ENCODE peak calls at places on chromosome 14, in six cellular contexts. One of them, this sample, is unnamed.

GRCh38 chr14:24136684-24137528 is 912 bp downstream of the PSME1 start:
- DNase-seq in NCI-H1092 treated with DMSO at 0.1 percent for 48 hours: peak
- DNase-seq in stimulated activated CD4-positive, alpha-beta T cell treated with anti-CD3 and anti-CD28 coated beads, TNF-alpha, amount 100 ng/mL, for 1 hour: no peak
- DNase-seq in GM13977: no peak
- DNase-seq in GM03348: no peak
- DNase-seq in cardiac fibroblast: no peak
- DNase-seq in this sample: no peak

GRCh38 chr14:89773644-89774316 is 180.8 kb downstream of the EFCAB11 start:
- DNase-seq in NCI-H1092 treated with DMSO at 0.1 percent for 48 hours: no peak
- DNase-seq in GM03348: no peak
- DNase-seq in GM13977: peak
- DNase-seq in cardiac fibroblast: peak
- DNase-seq in stimulated activated CD4-positive, alpha-beta T cell treated with anti-CD3 and anti-CD28 coated beads, TNF-alpha, amount 100 ng/mL, for 1 hour: peak
- DNase-seq in this sample: peak

GRCh38 chr14:70638416-70638815 is 3.3 kb upstream of the TTC9 start:
- DNase-seq in stimulated activated CD4-positive, alpha-beta T cell treated with anti-CD3 and anti-CD28 coated beads, TNF-alpha, amount 100 ng/mL, for 1 hour: no peak
- DNase-seq in NCI-H1092 treated with DMSO at 0.1 percent for 48 hours: no peak
- DNase-seq in GM03348: no peak
- DNase-seq in GM13977: no peak
- DNase-seq in cardiac fibroblast: no peak
- DNase-seq in this sample: no peak

GRCh38 chr14:89304972-89305703 is 111.9 kb downstream of the FOXN3 start:
- DNase-seq in GM13977: peak
- DNase-seq in NCI-H1092 treated with DMSO at 0.1 percent for 48 hours: peak
- DNase-seq in stimulated activated CD4-positive, alpha-beta T cell treated with anti-CD3 and anti-CD28 coated beads, TNF-alpha, amount 100 ng/mL, for 1 hour: no peak
- DNase-seq in GM03348: peak
- DNase-seq in cardiac fibroblast: peak
- DNase-seq in this sample: no peak

GRCh38 chr14:53055003-53055402 is 98.1 kb downstream of the DDHD1 start:
- DNase-seq in NCI-H1092 treated with DMSO at 0.1 percent for 48 hours: peak
- DNase-seq in GM13977: peak
- DNase-seq in GM03348: peak
- DNase-seq in stimulated activated CD4-positive, alpha-beta T cell treated with anti-CD3 and anti-CD28 coated beads, TNF-alpha, amount 100 ng/mL, for 1 hour: no peak
- DNase-seq in cardiac fibroblast: peak
- DNase-seq in this sample: peak

GRCh38 chr14:58731465-58732330 is 93.9 kb downstream of the DACT1 start:
- DNase-seq in cardiac fibroblast: peak
- DNase-seq in NCI-H1092 treated with DMSO at 0.1 percent for 48 hours: no peak
- DNase-seq in stimulated activated CD4-positive, alpha-beta T cell treated with anti-CD3 and anti-CD28 coated beads, TNF-alpha, amount 100 ng/mL, for 1 hour: no peak
- DNase-seq in GM13977: no peak
- DNase-seq in GM03348: peak
- DNase-seq in this sample: peak

GRCh38 chr14:64400829-64401459 is 12.8 kb downstream of the MTHFD1 start:
- DNase-seq in GM13977: no peak
- DNase-seq in cardiac fibroblast: no peak
- DNase-seq in NCI-H1092 treated with DMSO at 0.1 percent for 48 hours: no peak
- DNase-seq in stimulated activated CD4-positive, alpha-beta T cell treated with anti-CD3 and anti-CD28 coated beads, TNF-alpha, amount 100 ng/mL, for 1 hour: no peak
- DNase-seq in GM03348: peak
- DNase-seq in this sample: no peak

GRCh38 chr14:20440882-20441281 is 4.9 kb upstream of the KLHL33 start:
- DNase-seq in stimulated activated CD4-positive, alpha-beta T cell treated with anti-CD3 and anti-CD28 coated beads, TNF-alpha, amount 100 ng/mL, for 1 hour: no peak
- DNase-seq in NCI-H1092 treated with DMSO at 0.1 percent for 48 hours: no peak
- DNase-seq in GM03348: no peak
- DNase-seq in cardiac fibroblast: no peak
- DNase-seq in GM13977: peak
- DNase-seq in this sample: no peak

GRCh38 chr14:51147183-51147582 is 52.3 kb upstream of the TRIM9 start:
- DNase-seq in GM13977: no peak
- DNase-seq in GM03348: no peak
- DNase-seq in stimulated activated CD4-positive, alpha-beta T cell treated with anti-CD3 and anti-CD28 coated beads, TNF-alpha, amount 100 ng/mL, for 1 hour: no peak
- DNase-seq in NCI-H1092 treated with DMSO at 0.1 percent for 48 hours: no peak
- DNase-seq in cardiac fibroblast: peak
- DNase-seq in this sample: no peak